ENCODE peak calls at places on chromosomes 16 and 17, in five cellular contexts. One of them, this sample, is unnamed.

GRCh38 chr17:2688351-2689342 is 22.9 kb downstream of the CLUH start:
- DNase-seq in SK-N-SH: peak
- DNase-seq in choroid plexus epithelial cell: peak
- DNase-seq in breast epithelium: no peak
- DNase-seq in lower lobe of right lung: peak
- DNase-seq in this sample: no peak

GRCh38 chr16:10895053-10895946 is 18.3 kb downstream of the CIITA start:
- DNase-seq in SK-N-SH: no peak
- DNase-seq in choroid plexus epithelial cell: peak
- DNase-seq in breast epithelium: no peak
- DNase-seq in lower lobe of right lung: no peak
- DNase-seq in this sample: no peak

GRCh38 chr16:81770008-81770407 is 9.1 kb upstream of the PLCG2 start:
- DNase-seq in SK-N-SH: no peak
- DNase-seq in choroid plexus epithelial cell: no peak
- DNase-seq in breast epithelium: no peak
- DNase-seq in lower lobe of right lung: no peak
- DNase-seq in this sample: no peak

GRCh38 chr16:79469999-79470398 is 130.5 kb downstream of the MAF start:
- DNase-seq in SK-N-SH: no peak
- DNase-seq in choroid plexus epithelial cell: no peak
- DNase-seq in breast epithelium: no peak
- DNase-seq in lower lobe of right lung: no peak
- DNase-seq in this sample: no peak

GRCh38 chr17:64106918-64107317 is 23.0 kb downstream of the ERN1 start:
- DNase-seq in SK-N-SH: no peak
- DNase-seq in choroid plexus epithelial cell: no peak
- DNase-seq in breast epithelium: no peak
- DNase-seq in lower lobe of right lung: no peak
- DNase-seq in this sample: no peak

GRCh38 chr17:8753976-8754440 is 4.3 kb downstream of the SPDYE4 start:
- DNase-seq in SK-N-SH: no peak
- DNase-seq in choroid plexus epithelial cell: peak
- DNase-seq in breast epithelium: no peak
- DNase-seq in lower lobe of right lung: no peak
- DNase-seq in this sample: peak

GRCh38 chr16:25996052-25996451 is 304.3 kb downstream of the HS3ST4 start:
- DNase-seq in SK-N-SH: no peak
- DNase-seq in choroid plexus epithelial cell: no peak
- DNase-seq in breast epithelium: no peak
- DNase-seq in lower lobe of right lung: no peak
- DNase-seq in this sample: no peak

GRCh38 chr16:53220585-53220984 is 165.8 kb downstream of the CHD9 start:
- DNase-seq in SK-N-SH: peak
- DNase-seq in choroid plexus epithelial cell: peak
- DNase-seq in breast epithelium: no peak
- DNase-seq in lower lobe of right lung: no peak
- DNase-seq in this sample: no peak

GRCh38 chr16:88599092-88599733 is 29.0 kb downstream of the ZC3H18 start:
- DNase-seq in SK-N-SH: no peak
- DNase-seq in choroid plexus epithelial cell: peak
- DNase-seq in breast epithelium: no peak
- DNase-seq in lower lobe of right lung: peak
- DNase-seq in this sample: no peak

GRCh38 chr16:88759245-88759975 is 25.6 kb downstream of the PIEZO1 start:
- DNase-seq in SK-N-SH: no peak
- DNase-seq in choroid plexus epithelial cell: peak
- DNase-seq in breast epithelium: no peak
- DNase-seq in lower lobe of right lung: peak
- DNase-seq in this sample: no peak

GRCh38 chr16:4373909-4374742 is 2.5 kb downstream of the VASN start:
- DNase-seq in SK-N-SH: no peak
- DNase-seq in choroid plexus epithelial cell: peak
- DNase-seq in breast epithelium: no peak
- DNase-seq in lower lobe of right lung: peak
- DNase-seq in this sample: peak

GRCh38 chr16:1458977-1459341 is 14.6 kb upstream of the CCDC154 start:
- DNase-seq in SK-N-SH: no peak
- DNase-seq in choroid plexus epithelial cell: no peak
- DNase-seq in breast epithelium: no peak
- DNase-seq in lower lobe of right lung: no peak
- DNase-seq in this sample: no peak

GRCh38 chr17:63191610-63192009 is 225.6 kb downstream of the TANC2 start:
- DNase-seq in SK-N-SH: no peak
- DNase-seq in choroid plexus epithelial cell: no peak
- DNase-seq in breast epithelium: no peak
- DNase-seq in lower lobe of right lung: peak
- DNase-seq in this sample: no peak

GRCh38 chr17:72467841-72468653 is 347.2 kb downstream of the SOX9 start:
- DNase-seq in SK-N-SH: no peak
- DNase-seq in choroid plexus epithelial cell: peak
- DNase-seq in breast epithelium: peak
- DNase-seq in lower lobe of right lung: no peak
- DNase-seq in this sample: peak

GRCh38 chr17:81664051-81664470 is 2.3 kb downstream of the OXLD1 start:
- DNase-seq in SK-N-SH: no peak
- DNase-seq in choroid plexus epithelial cell: no peak
- DNase-seq in breast epithelium: no peak
- DNase-seq in lower lobe of right lung: no peak
- DNase-seq in this sample: peak

GRCh38 chr17:44878627-44879221 is 20.5 kb downstream of the EFTUD2 start:
- DNase-seq in SK-N-SH: peak
- DNase-seq in choroid plexus epithelial cell: peak
- DNase-seq in breast epithelium: no peak
- DNase-seq in lower lobe of right lung: no peak
- DNase-seq in this sample: peak

GRCh38 chr17:7562208-7562605 is 488 bp downstream of the SENP3 start:
- DNase-seq in SK-N-SH: no peak
- DNase-seq in choroid plexus epithelial cell: peak
- DNase-seq in breast epithelium: no peak
- DNase-seq in lower lobe of right lung: no peak
- DNase-seq in this sample: no peak

GRCh38 chr17:50527155-50527762 is 5.3 kb upstream of the EPN3 start:
- DNase-seq in SK-N-SH: no peak
- DNase-seq in choroid plexus epithelial cell: no peak
- DNase-seq in breast epithelium: no peak
- DNase-seq in lower lobe of right lung: no peak
- DNase-seq in this sample: no peak

GRCh38 chr17:81941484-81942166 is 4.5 kb upstream of the PYCR1 start:
- DNase-seq in SK-N-SH: no peak
- DNase-seq in choroid plexus epithelial cell: no peak
- DNase-seq in breast epithelium: no peak
- DNase-seq in lower lobe of right lung: no peak
- DNase-seq in this sample: no peak

GRCh38 chr16:50626868-50627267 is 54.2 kb downstream of the SNX20 start:
- DNase-seq in SK-N-SH: no peak
- DNase-seq in choroid plexus epithelial cell: no peak
- DNase-seq in breast epithelium: no peak
- DNase-seq in lower lobe of right lung: no peak
- DNase-seq in this sample: no peak

GRCh38 chr16:68369697-68370096 is 58.9 kb downstream of the PRMT7 start:
- DNase-seq in SK-N-SH: no peak
- DNase-seq in choroid plexus epithelial cell: no peak
- DNase-seq in breast epithelium: no peak
- DNase-seq in lower lobe of right lung: peak
- DNase-seq in this sample: no peak

GRCh38 chr17:56173958-56174357 is 20.7 kb downstream of the ANKFN1 start:
- DNase-seq in SK-N-SH: no peak
- DNase-seq in choroid plexus epithelial cell: no peak
- DNase-seq in breast epithelium: no peak
- DNase-seq in lower lobe of right lung: no peak
- DNase-seq in this sample: no peak

GRCh38 chr17:50397111-50397918 is at the start of gene LRRC59:
- DNase-seq in SK-N-SH: peak
- DNase-seq in choroid plexus epithelial cell: peak
- DNase-seq in breast epithelium: peak
- DNase-seq in lower lobe of right lung: peak
- DNase-seq in this sample: peak

GRCh38 chr17:41863074-41863843 is 2.0 kb downstream of the KLHL11 start:
- DNase-seq in SK-N-SH: no peak
- DNase-seq in choroid plexus epithelial cell: no peak
- DNase-seq in breast epithelium: no peak
- DNase-seq in lower lobe of right lung: no peak
- DNase-seq in this sample: no peak

GRCh38 chr17:7854078-7854777 is 638 bp upstream of the TMEM88 start:
- DNase-seq in SK-N-SH: no peak
- DNase-seq in choroid plexus epithelial cell: no peak
- DNase-seq in breast epithelium: no peak
- DNase-seq in lower lobe of right lung: peak
- DNase-seq in this sample: no peak

GRCh38 chr17:17353625-17354484 is 50.7 kb downstream of the NT5M start:
- DNase-seq in SK-N-SH: no peak
- DNase-seq in choroid plexus epithelial cell: no peak
- DNase-seq in breast epithelium: peak
- DNase-seq in lower lobe of right lung: no peak
- DNase-seq in this sample: no peak

GRCh38 chr17:55641559-55642160 is 81.0 kb downstream of the TMEM100 start:
- DNase-seq in SK-N-SH: peak
- DNase-seq in choroid plexus epithelial cell: peak
- DNase-seq in breast epithelium: peak
- DNase-seq in lower lobe of right lung: peak
- DNase-seq in this sample: peak

GRCh38 chr16:73126453-73126853 is 78.5 kb upstream of the ZFHX3 start:
- DNase-seq in SK-N-SH: no peak
- DNase-seq in choroid plexus epithelial cell: peak
- DNase-seq in breast epithelium: no peak
- DNase-seq in lower lobe of right lung: no peak
- DNase-seq in this sample: peak

GRCh38 chr17:54455251-54455868 is 445.3 kb upstream of the TOM1L1 start:
- DNase-seq in SK-N-SH: no peak
- DNase-seq in choroid plexus epithelial cell: no peak
- DNase-seq in breast epithelium: no peak
- DNase-seq in lower lobe of right lung: no peak
- DNase-seq in this sample: no peak

GRCh38 chr17:27380551-27380950 is 75.7 kb upstream of the KSR1 start:
- DNase-seq in SK-N-SH: no peak
- DNase-seq in choroid plexus epithelial cell: no peak
- DNase-seq in breast epithelium: no peak
- DNase-seq in lower lobe of right lung: no peak
- DNase-seq in this sample: no peak
- H3K4me3 ChIP-seq in SK-N-SH: peak
- H3K4me3 ChIP-seq in choroid plexus epithelial cell: peak
- H3K4me3 ChIP-seq in breast epithelium: peak
- H3K4me3 ChIP-seq in lower lobe of right lung: peak
- H3K4me3 ChIP-seq in this sample: no peak

DNA sequence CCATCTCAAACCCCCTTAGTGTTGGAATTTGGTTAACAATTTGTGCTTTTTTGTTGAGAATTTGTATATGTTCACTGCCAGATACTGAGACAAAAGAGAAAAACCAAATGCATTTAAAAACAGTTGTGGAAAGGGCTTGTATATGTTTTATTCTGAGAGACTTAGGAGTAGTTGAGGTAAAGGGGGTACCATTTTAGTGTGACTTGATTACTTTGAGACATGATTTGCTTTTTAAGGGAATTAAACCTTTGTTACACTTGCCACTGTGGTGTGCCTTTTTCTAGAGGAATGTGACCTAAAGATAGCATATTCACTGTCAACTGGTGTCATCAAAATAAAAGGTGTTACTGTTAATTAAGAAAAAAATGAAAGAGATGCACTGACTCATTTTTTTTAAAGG is 4.5 kb downstream of the IGF2BP1 start:
- DNase-seq in SK-N-SH: no peak
- DNase-seq in choroid plexus epithelial cell: no peak
- DNase-seq in breast epithelium: no peak
- DNase-seq in lower lobe of right lung: no peak
- DNase-seq in this sample: no peak
- H3K4me3 ChIP-seq in SK-N-SH: no peak
- H3K4me3 ChIP-seq in choroid plexus epithelial cell: peak
- H3K4me3 ChIP-seq in breast epithelium: no peak
- H3K4me3 ChIP-seq in lower lobe of right lung: no peak
- H3K4me3 ChIP-seq in this sample: no peak

DNA sequence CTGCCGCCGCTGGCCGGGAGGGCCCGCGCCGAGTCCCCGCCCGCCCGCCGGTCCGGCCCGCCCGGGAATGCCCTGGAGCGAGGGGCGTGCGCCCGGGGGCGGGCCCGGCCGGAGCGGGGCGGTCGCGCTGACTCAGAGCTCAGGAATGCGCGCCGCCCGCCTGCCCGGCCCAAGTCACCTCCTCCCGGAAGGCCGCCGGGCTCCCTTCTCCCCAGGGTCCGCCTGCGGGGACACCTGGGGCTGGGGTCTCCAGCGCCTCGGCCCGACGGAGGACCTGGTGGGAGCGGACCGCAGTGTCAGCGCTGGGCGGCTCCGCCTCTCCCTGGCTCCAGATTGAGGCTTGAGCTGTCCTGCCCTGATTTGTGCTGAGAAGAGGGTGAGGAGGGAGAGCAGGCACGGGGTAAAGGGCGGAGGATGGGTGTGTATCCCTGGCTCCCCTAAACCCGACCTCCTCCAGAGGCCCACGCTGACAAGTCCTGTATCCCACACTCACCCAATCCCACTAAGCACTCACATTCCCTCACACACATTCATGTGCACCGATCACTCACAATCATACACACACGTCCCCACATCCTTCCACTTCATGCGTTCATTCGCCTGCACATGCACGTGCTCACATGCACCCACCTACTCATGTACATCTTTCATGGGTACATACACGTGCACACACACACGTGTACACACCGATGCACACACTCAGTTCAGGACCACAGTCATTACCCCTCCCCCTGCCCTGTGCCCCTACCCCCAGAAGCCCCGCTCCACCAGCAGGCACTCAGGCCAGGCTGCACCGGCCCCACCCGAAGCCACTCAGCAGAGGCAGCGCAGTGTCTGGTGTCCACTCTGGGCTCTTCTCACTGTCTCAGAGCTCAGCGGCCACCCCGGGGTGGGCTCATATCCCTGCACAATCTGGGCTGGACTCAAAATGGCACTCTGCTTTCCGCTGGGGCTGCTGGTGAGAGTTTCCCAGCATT is at the start of gene RHBDF1:
- DNase-seq in SK-N-SH: peak
- DNase-seq in choroid plexus epithelial cell: peak
- DNase-seq in breast epithelium: no peak
- DNase-seq in lower lobe of right lung: peak
- DNase-seq in this sample: no peak
- H3K4me3 ChIP-seq in SK-N-SH: peak
- H3K4me3 ChIP-seq in choroid plexus epithelial cell: peak
- H3K4me3 ChIP-seq in breast epithelium: peak
- H3K4me3 ChIP-seq in lower lobe of right lung: peak
- H3K4me3 ChIP-seq in this sample: peak

DNA sequence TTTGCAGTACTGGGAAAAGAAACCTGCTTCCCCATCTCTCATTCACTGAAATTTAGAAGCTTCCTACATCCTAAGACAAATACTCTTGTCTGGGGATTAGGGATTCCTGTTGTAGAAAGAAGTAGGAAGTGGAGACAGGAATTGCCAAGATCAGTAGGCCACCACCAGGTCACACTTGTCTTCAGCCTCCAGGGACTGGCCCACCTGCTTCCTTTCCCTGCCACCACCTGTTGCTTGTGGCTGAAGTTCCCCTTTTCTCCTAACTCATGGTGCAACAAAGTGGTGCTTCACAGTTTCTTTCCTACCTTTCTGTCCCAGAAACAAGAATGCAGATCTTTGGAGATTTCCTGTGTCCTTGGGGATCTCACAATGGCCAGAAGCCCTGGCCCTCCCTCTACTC is 82.4 kb downstream of the WNT3 start:
- DNase-seq in SK-N-SH: no peak
- DNase-seq in choroid plexus epithelial cell: no peak
- DNase-seq in breast epithelium: no peak
- DNase-seq in lower lobe of right lung: no peak
- DNase-seq in this sample: no peak
- H3K4me3 ChIP-seq in SK-N-SH: no peak
- H3K4me3 ChIP-seq in choroid plexus epithelial cell: no peak
- H3K4me3 ChIP-seq in breast epithelium: no peak
- H3K4me3 ChIP-seq in lower lobe of right lung: no peak
- H3K4me3 ChIP-seq in this sample: no peak